ENCODE peak calls at places on chromosomes 13 and 19, in nine cellular contexts. One of them, this sample, is unnamed.
A peak's percentile ranks its signal among the peaks of the same experiment; 100 is the strongest.

GRCh38 chr19:35513231-35513974 is at the start of gene DMKN:
- DNase-seq in activated CD8-positive, alpha-beta T cell treated with anti-CD3 and anti-CD28 coated beads for 36 hours: no peak
- DNase-seq in cardiac fibroblast: peak; percentile 79
- DNase-seq in fibroblast of the aortic adventitia: peak; percentile 59
- DNase-seq in CD4-positive, alpha-beta T cell: no peak
- DNase-seq in tibial artery: no peak
- DNase-seq in RWPE1: peak; percentile 66
- DNase-seq in endodermal cell: peak; percentile 86
- DNase-seq in fibroblast of pulmonary artery: peak; percentile 66
- DNase-seq in this sample: no peak

GRCh38 chr19:6241680-6242079 is 38.1 kb downstream of the MLLT1 start:
- DNase-seq in fibroblast of the aortic adventitia: no peak
- DNase-seq in tibial artery: no peak
- DNase-seq in RWPE1: no peak
- DNase-seq in activated CD8-positive, alpha-beta T cell treated with anti-CD3 and anti-CD28 coated beads for 36 hours: no peak
- DNase-seq in cardiac fibroblast: no peak
- DNase-seq in fibroblast of pulmonary artery: no peak
- DNase-seq in endodermal cell: no peak
- DNase-seq in CD4-positive, alpha-beta T cell: no peak
- DNase-seq in this sample: no peak

GRCh38 chr13:46149272-46150133 is 32.5 kb downstream of the LCP1 start:
- DNase-seq in endodermal cell: no peak
- DNase-seq in activated CD8-positive, alpha-beta T cell treated with anti-CD3 and anti-CD28 coated beads for 36 hours: peak; percentile 66
- DNase-seq in RWPE1: no peak
- DNase-seq in fibroblast of the aortic adventitia: peak; percentile 16
- DNase-seq in tibial artery: no peak
- DNase-seq in cardiac fibroblast: no peak
- DNase-seq in fibroblast of pulmonary artery: peak; percentile 24
- DNase-seq in CD4-positive, alpha-beta T cell: no peak
- DNase-seq in this sample: no peak

GRCh38 chr13:21234537-21234936 is 58.1 kb downstream of the MRPL57 start:
- DNase-seq in RWPE1: no peak
- DNase-seq in tibial artery: no peak
- DNase-seq in cardiac fibroblast: no peak
- DNase-seq in CD4-positive, alpha-beta T cell: no peak
- DNase-seq in endodermal cell: no peak
- DNase-seq in fibroblast of the aortic adventitia: peak; percentile 27
- DNase-seq in fibroblast of pulmonary artery: no peak
- DNase-seq in activated CD8-positive, alpha-beta T cell treated with anti-CD3 and anti-CD28 coated beads for 36 hours: no peak
- DNase-seq in this sample: no peak

GRCh38 chr19:58346961-58347929 is 6.0 kb downstream of the A1BG start:
- DNase-seq in endodermal cell: peak; percentile 94
- DNase-seq in fibroblast of the aortic adventitia: peak; percentile 54
- DNase-seq in RWPE1: peak; percentile 74
- DNase-seq in cardiac fibroblast: peak; percentile 73
- DNase-seq in activated CD8-positive, alpha-beta T cell treated with anti-CD3 and anti-CD28 coated beads for 36 hours: peak; percentile 79
- DNase-seq in fibroblast of pulmonary artery: peak; percentile 57
- DNase-seq in CD4-positive, alpha-beta T cell: peak; percentile 60
- DNase-seq in tibial artery: peak; percentile 79
- DNase-seq in this sample: peak; percentile 97

GRCh38 chr19:49676136-49676689 is 858 bp upstream of the PRMT1 start:
- DNase-seq in cardiac fibroblast: peak; percentile 97
- DNase-seq in CD4-positive, alpha-beta T cell: no peak
- DNase-seq in endodermal cell: peak; percentile 93
- DNase-seq in fibroblast of the aortic adventitia: peak; percentile 97
- DNase-seq in RWPE1: peak; percentile 87
- DNase-seq in activated CD8-positive, alpha-beta T cell treated with anti-CD3 and anti-CD28 coated beads for 36 hours: peak; percentile 53
- DNase-seq in tibial artery: no peak
- DNase-seq in fibroblast of pulmonary artery: peak; percentile 97
- DNase-seq in this sample: peak; percentile 84

GRCh38 chr13:42486711-42487198 is 87.2 kb upstream of the TNFSF11 start:
- DNase-seq in endodermal cell: no peak
- DNase-seq in fibroblast of the aortic adventitia: peak; percentile 94
- DNase-seq in CD4-positive, alpha-beta T cell: no peak
- DNase-seq in tibial artery: no peak
- DNase-seq in activated CD8-positive, alpha-beta T cell treated with anti-CD3 and anti-CD28 coated beads for 36 hours: no peak
- DNase-seq in RWPE1: peak; percentile 90
- DNase-seq in fibroblast of pulmonary artery: peak; percentile 81
- DNase-seq in cardiac fibroblast: peak; percentile 73
- DNase-seq in this sample: no peak

GRCh38 chr19:51247972-51248371 is 2.9 kb upstream of the SIGLECL1 start:
- DNase-seq in cardiac fibroblast: no peak
- DNase-seq in tibial artery: no peak
- DNase-seq in fibroblast of the aortic adventitia: no peak
- DNase-seq in RWPE1: no peak
- DNase-seq in CD4-positive, alpha-beta T cell: no peak
- DNase-seq in activated CD8-positive, alpha-beta T cell treated with anti-CD3 and anti-CD28 coated beads for 36 hours: no peak
- DNase-seq in endodermal cell: no peak
- DNase-seq in fibroblast of pulmonary artery: no peak
- DNase-seq in this sample: no peak

GRCh38 chr19:37412700-37413099 is 41.8 kb downstream of the ZNF527 start:
- DNase-seq in endodermal cell: no peak
- DNase-seq in activated CD8-positive, alpha-beta T cell treated with anti-CD3 and anti-CD28 coated beads for 36 hours: no peak
- DNase-seq in RWPE1: no peak
- DNase-seq in cardiac fibroblast: no peak
- DNase-seq in fibroblast of pulmonary artery: no peak
- DNase-seq in CD4-positive, alpha-beta T cell: no peak
- DNase-seq in tibial artery: no peak
- DNase-seq in fibroblast of the aortic adventitia: no peak
- DNase-seq in this sample: no peak

GRCh38 chr19:525029-525428 is 6.5 kb upstream of the CDC34 start:
- DNase-seq in fibroblast of the aortic adventitia: no peak
- DNase-seq in CD4-positive, alpha-beta T cell: no peak
- DNase-seq in activated CD8-positive, alpha-beta T cell treated with anti-CD3 and anti-CD28 coated beads for 36 hours: no peak
- DNase-seq in cardiac fibroblast: no peak
- DNase-seq in endodermal cell: no peak
- DNase-seq in RWPE1: no peak
- DNase-seq in tibial artery: no peak
- DNase-seq in fibroblast of pulmonary artery: no peak
- DNase-seq in this sample: no peak

GRCh38 chr13:110380359-110381028 is 73.4 kb downstream of the COL4A2 start:
- DNase-seq in CD4-positive, alpha-beta T cell: no peak
- DNase-seq in fibroblast of the aortic adventitia: peak; percentile 88
- DNase-seq in RWPE1: no peak
- DNase-seq in endodermal cell: peak; percentile 61
- DNase-seq in activated CD8-positive, alpha-beta T cell treated with anti-CD3 and anti-CD28 coated beads for 36 hours: no peak
- DNase-seq in cardiac fibroblast: peak; percentile 90
- DNase-seq in fibroblast of pulmonary artery: peak; percentile 89
- DNase-seq in tibial artery: no peak
- DNase-seq in this sample: no peak

GRCh38 chr13:110381029-110381360 is 73.9 kb downstream of the COL4A2 start:
- DNase-seq in fibroblast of the aortic adventitia: no peak
- DNase-seq in fibroblast of pulmonary artery: no peak
- DNase-seq in CD4-positive, alpha-beta T cell: no peak
- DNase-seq in tibial artery: no peak
- DNase-seq in activated CD8-positive, alpha-beta T cell treated with anti-CD3 and anti-CD28 coated beads for 36 hours: no peak
- DNase-seq in RWPE1: no peak
- DNase-seq in cardiac fibroblast: no peak
- DNase-seq in endodermal cell: no peak
- DNase-seq in this sample: no peak

GRCh38 chr13:110379905-110380341 is 72.8 kb downstream of the COL4A2 start:
- DNase-seq in cardiac fibroblast: no peak
- DNase-seq in fibroblast of the aortic adventitia: peak; percentile 64
- DNase-seq in CD4-positive, alpha-beta T cell: no peak
- DNase-seq in endodermal cell: peak; percentile 83
- DNase-seq in tibial artery: no peak
- DNase-seq in RWPE1: no peak
- DNase-seq in fibroblast of pulmonary artery: no peak
- DNase-seq in activated CD8-positive, alpha-beta T cell treated with anti-CD3 and anti-CD28 coated beads for 36 hours: no peak
- DNase-seq in this sample: no peak

GRCh38 chr13:110382830-110383229 is 75.7 kb downstream of the COL4A2 start:
- DNase-seq in CD4-positive, alpha-beta T cell: no peak
- DNase-seq in endodermal cell: no peak
- DNase-seq in fibroblast of pulmonary artery: no peak
- DNase-seq in cardiac fibroblast: no peak
- DNase-seq in tibial artery: no peak
- DNase-seq in activated CD8-positive, alpha-beta T cell treated with anti-CD3 and anti-CD28 coated beads for 36 hours: no peak
- DNase-seq in fibroblast of the aortic adventitia: no peak
- DNase-seq in RWPE1: no peak
- DNase-seq in this sample: no peak

GRCh38 chr13:110382229-110382628 is 75.1 kb downstream of the COL4A2 start:
- DNase-seq in fibroblast of pulmonary artery: peak; percentile 92
- DNase-seq in tibial artery: no peak
- DNase-seq in RWPE1: peak; percentile 75
- DNase-seq in fibroblast of the aortic adventitia: peak; percentile 59
- DNase-seq in cardiac fibroblast: peak; percentile 85
- DNase-seq in CD4-positive, alpha-beta T cell: no peak
- DNase-seq in activated CD8-positive, alpha-beta T cell treated with anti-CD3 and anti-CD28 coated beads for 36 hours: no peak
- DNase-seq in endodermal cell: no peak
- DNase-seq in this sample: no peak
- TF ChIP-seq CTCF in fibroblast of pulmonary artery: no peak
- TF ChIP-seq CTCF in tibial artery: no peak
- TF ChIP-seq CTCF in RWPE1: no peak
- TF ChIP-seq CTCF in fibroblast of the aortic adventitia: no peak
- TF ChIP-seq CTCF in cardiac fibroblast: no peak
- TF ChIP-seq CTCF in CD4-positive, alpha-beta T cell: no peak
- TF ChIP-seq CTCF in activated CD8-positive, alpha-beta T cell treated with anti-CD3 and anti-CD28 coated beads for 36 hours: no peak
- TF ChIP-seq CTCF in endodermal cell: no peak
- TF ChIP-seq CTCF in this sample: no peak

GRCh38 chr19:53947624-53948023 is 15.1 kb upstream of the CACNG8 start:
- DNase-seq in fibroblast of pulmonary artery: peak; percentile 36
- DNase-seq in fibroblast of the aortic adventitia: no peak
- DNase-seq in cardiac fibroblast: no peak
- DNase-seq in CD4-positive, alpha-beta T cell: no peak
- DNase-seq in endodermal cell: peak; percentile 81
- DNase-seq in RWPE1: no peak
- DNase-seq in tibial artery: no peak
- DNase-seq in activated CD8-positive, alpha-beta T cell treated with anti-CD3 and anti-CD28 coated beads for 36 hours: no peak
- DNase-seq in this sample: no peak
- TF ChIP-seq CTCF in fibroblast of pulmonary artery: peak; percentile 36
- TF ChIP-seq CTCF in fibroblast of the aortic adventitia: peak; percentile 21
- TF ChIP-seq CTCF in cardiac fibroblast: peak; percentile 18
- TF ChIP-seq CTCF in CD4-positive, alpha-beta T cell: no peak
- TF ChIP-seq CTCF in endodermal cell: peak; percentile 68
- TF ChIP-seq CTCF in RWPE1: no peak
- TF ChIP-seq CTCF in tibial artery: no peak
- TF ChIP-seq CTCF in activated CD8-positive, alpha-beta T cell treated with anti-CD3 and anti-CD28 coated beads for 36 hours: no peak
- TF ChIP-seq CTCF in this sample: peak; percentile 2

GRCh38 chr13:114236224-114236623 is 1.5 kb downstream of the CDC16 start:
- DNase-seq in fibroblast of the aortic adventitia: no peak
- DNase-seq in CD4-positive, alpha-beta T cell: no peak
- DNase-seq in activated CD8-positive, alpha-beta T cell treated with anti-CD3 and anti-CD28 coated beads for 36 hours: no peak
- DNase-seq in endodermal cell: no peak
- DNase-seq in fibroblast of pulmonary artery: no peak
- DNase-seq in cardiac fibroblast: no peak
- DNase-seq in tibial artery: no peak
- DNase-seq in RWPE1: no peak
- DNase-seq in this sample: no peak

GRCh38 chr13:114237415-114238112 is 2.9 kb downstream of the CDC16 start:
- DNase-seq in cardiac fibroblast: no peak
- DNase-seq in fibroblast of the aortic adventitia: no peak
- DNase-seq in fibroblast of pulmonary artery: no peak
- DNase-seq in activated CD8-positive, alpha-beta T cell treated with anti-CD3 and anti-CD28 coated beads for 36 hours: no peak
- DNase-seq in CD4-positive, alpha-beta T cell: no peak
- DNase-seq in endodermal cell: no peak
- DNase-seq in RWPE1: no peak
- DNase-seq in tibial artery: no peak
- DNase-seq in this sample: no peak

GRCh38 chr13:114234266-114234644 is 442 bp upstream of the CDC16 start:
- DNase-seq in CD4-positive, alpha-beta T cell: no peak
- DNase-seq in activated CD8-positive, alpha-beta T cell treated with anti-CD3 and anti-CD28 coated beads for 36 hours: no peak
- DNase-seq in fibroblast of the aortic adventitia: no peak
- DNase-seq in fibroblast of pulmonary artery: no peak
- DNase-seq in endodermal cell: no peak
- DNase-seq in cardiac fibroblast: no peak
- DNase-seq in RWPE1: no peak
- DNase-seq in tibial artery: no peak
- DNase-seq in this sample: no peak

GRCh38 chr13:114235697-114236096 is 1.0 kb downstream of the CDC16 start:
- DNase-seq in activated CD8-positive, alpha-beta T cell treated with anti-CD3 and anti-CD28 coated beads for 36 hours: no peak
- DNase-seq in cardiac fibroblast: no peak
- DNase-seq in fibroblast of pulmonary artery: no peak
- DNase-seq in endodermal cell: no peak
- DNase-seq in tibial artery: no peak
- DNase-seq in CD4-positive, alpha-beta T cell: no peak
- DNase-seq in fibroblast of the aortic adventitia: no peak
- DNase-seq in RWPE1: no peak
- DNase-seq in this sample: no peak

GRCh38 chr13:114234645-114235421 is at the start of gene CDC16:
- DNase-seq in fibroblast of pulmonary artery: peak; percentile 93
- DNase-seq in activated CD8-positive, alpha-beta T cell treated with anti-CD3 and anti-CD28 coated beads for 36 hours: peak; percentile 94
- DNase-seq in cardiac fibroblast: peak; percentile 93
- DNase-seq in RWPE1: peak; percentile 96
- DNase-seq in endodermal cell: peak; percentile 97
- DNase-seq in CD4-positive, alpha-beta T cell: peak; percentile 84
- DNase-seq in tibial artery: peak; percentile 96
- DNase-seq in fibroblast of the aortic adventitia: peak; percentile 92
- DNase-seq in this sample: peak; percentile 94
- TF ChIP-seq CTCF in fibroblast of pulmonary artery: no peak
- TF ChIP-seq CTCF in activated CD8-positive, alpha-beta T cell treated with anti-CD3 and anti-CD28 coated beads for 36 hours: peak; percentile 25
- TF ChIP-seq CTCF in cardiac fibroblast: no peak
- TF ChIP-seq CTCF in RWPE1: no peak
- TF ChIP-seq CTCF in endodermal cell: peak; percentile 51
- TF ChIP-seq CTCF in CD4-positive, alpha-beta T cell: no peak
- TF ChIP-seq CTCF in tibial artery: no peak
- TF ChIP-seq CTCF in fibroblast of the aortic adventitia: no peak
- TF ChIP-seq CTCF in this sample: no peak

DNA sequence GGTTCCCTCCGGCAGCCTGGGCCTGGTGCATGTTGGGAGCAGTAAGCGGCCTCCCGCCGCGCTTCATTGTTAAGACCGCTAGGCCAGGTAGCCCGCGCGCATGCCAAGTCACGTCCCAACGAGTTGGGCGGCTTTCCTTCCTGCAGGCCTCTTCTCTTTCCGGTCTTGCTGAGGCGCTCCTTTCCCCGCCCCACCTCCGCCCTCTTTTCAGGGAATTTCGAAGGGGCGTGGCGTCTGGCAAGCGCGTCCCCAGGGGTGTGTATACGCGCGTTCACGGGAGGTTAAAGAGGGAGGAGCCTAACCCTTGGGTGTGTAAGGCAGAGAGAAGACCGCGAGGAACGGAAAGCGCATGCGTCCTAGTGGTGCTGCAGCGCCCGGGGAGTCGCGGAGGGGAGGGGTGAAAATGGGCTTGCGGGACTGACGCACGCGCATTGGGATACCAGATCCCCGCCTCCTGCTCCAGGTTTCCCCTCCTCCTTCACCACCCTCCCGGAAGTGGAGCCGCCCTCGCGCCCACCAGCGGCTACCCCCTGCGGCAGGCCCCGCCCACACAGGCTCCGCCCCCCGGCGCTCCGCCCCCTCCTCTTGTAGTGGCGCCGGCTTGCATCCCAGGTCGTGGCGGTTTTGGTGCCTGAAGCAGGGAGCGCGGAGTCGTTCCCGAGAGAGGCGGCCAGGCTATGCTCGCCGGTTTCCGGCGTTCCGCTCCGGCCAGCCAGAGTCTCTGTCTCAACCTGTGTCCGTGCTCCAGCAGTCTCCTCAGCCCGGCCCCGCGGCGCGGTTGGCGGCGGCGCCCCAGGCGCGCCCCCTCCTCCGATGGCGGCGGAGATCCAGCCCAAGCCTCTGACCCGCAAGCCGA is at the start of gene WDFY2:
- DNase-seq in tibial artery: peak; percentile 100
- DNase-seq in RWPE1: peak; percentile 98
- DNase-seq in endodermal cell: peak; percentile 100
- DNase-seq in fibroblast of pulmonary artery: peak; percentile 100
- DNase-seq in fibroblast of the aortic adventitia: peak; percentile 100
- DNase-seq in activated CD8-positive, alpha-beta T cell treated with anti-CD3 and anti-CD28 coated beads for 36 hours: peak; percentile 99
- DNase-seq in cardiac fibroblast: peak; percentile 100
- DNase-seq in CD4-positive, alpha-beta T cell: peak; percentile 99
- DNase-seq in this sample: peak; percentile 94
- TF ChIP-seq CTCF in tibial artery: peak; percentile 44
- TF ChIP-seq CTCF in RWPE1: no peak
- TF ChIP-seq CTCF in endodermal cell: no peak
- TF ChIP-seq CTCF in fibroblast of pulmonary artery: no peak
- TF ChIP-seq CTCF in fibroblast of the aortic adventitia: no peak
- TF ChIP-seq CTCF in activated CD8-positive, alpha-beta T cell treated with anti-CD3 and anti-CD28 coated beads for 36 hours: no peak
- TF ChIP-seq CTCF in cardiac fibroblast: no peak
- TF ChIP-seq CTCF in CD4-positive, alpha-beta T cell: no peak
- TF ChIP-seq CTCF in this sample: no peak

GRCh38 chr13:75091185-75091584 is 390.8 kb downstream of the TBC1D4 start:
- DNase-seq in RWPE1: no peak
- DNase-seq in tibial artery: no peak
- DNase-seq in fibroblast of the aortic adventitia: no peak
- DNase-seq in CD4-positive, alpha-beta T cell: no peak
- DNase-seq in fibroblast of pulmonary artery: no peak
- DNase-seq in cardiac fibroblast: no peak
- DNase-seq in activated CD8-positive, alpha-beta T cell treated with anti-CD3 and anti-CD28 coated beads for 36 hours: no peak
- DNase-seq in endodermal cell: no peak
- DNase-seq in this sample: no peak
- TF ChIP-seq CTCF in RWPE1: no peak
- TF ChIP-seq CTCF in tibial artery: no peak
- TF ChIP-seq CTCF in fibroblast of the aortic adventitia: no peak
- TF ChIP-seq CTCF in CD4-positive, alpha-beta T cell: no peak
- TF ChIP-seq CTCF in fibroblast of pulmonary artery: no peak
- TF ChIP-seq CTCF in cardiac fibroblast: no peak
- TF ChIP-seq CTCF in activated CD8-positive, alpha-beta T cell treated with anti-CD3 and anti-CD28 coated beads for 36 hours: no peak
- TF ChIP-seq CTCF in endodermal cell: no peak
- TF ChIP-seq CTCF in this sample: no peak

This sample was measured in GM13977.